ENCODE peak calls at places on chromosomes 7 and 10, in seven cellular contexts. I, U, J, Y, T, K and M are unnamed samples.

GRCh38 chr10:16843252-16843870 is 26.1 kb upstream of the RSU1 start:
- DNase-seq in I (no peak), U (no peak), J (no peak), Y (peak), T (no peak), K (peak), M (peak)

GRCh38 chr7:522071-522937 is 2.7 kb upstream of the PDGFA start:
- DNase-seq in I (no peak), U (peak), J (no peak), Y (peak), T (peak), K (peak), M (peak)

GRCh38 chr7:18798018-18798906 is 302.7 kb downstream of the HDAC9 start:
- DNase-seq in I (no peak), U (no peak), J (no peak), Y (no peak), T (no peak), K (no peak), M (no peak)

GRCh38 chr7:31102973-31103850 is 51.1 kb downstream of the ADCYAP1R1 start:
- DNase-seq in I (no peak), U (peak), J (no peak), Y (no peak), T (no peak), K (no peak), M (no peak)

GRCh38 chr7:39228946-39229345 is 251.2 kb downstream of the POU6F2 start:
- DNase-seq in I (no peak), U (peak), J (no peak), Y (no peak), T (no peak), K (no peak), M (no peak)

GRCh38 chr10:77409697-77410471 is 227.7 kb downstream of the KCNMA1 start:
- DNase-seq in I (no peak), U (no peak), J (no peak), Y (no peak), T (peak), K (no peak), M (no peak)

GRCh38 chr7:141754939-141755338 is 9.0 kb upstream of the TAS2R3 start:
- DNase-seq in I (no peak), U (peak), J (no peak), Y (no peak), T (no peak), K (peak), M (peak)

GRCh38 chr7:157002819-157003421 is 7.5 kb downstream of the MNX1 start:
- DNase-seq in I (no peak), U (peak), J (no peak), Y (no peak), T (no peak), K (no peak), M (no peak)

GRCh38 chr7:70193514-70193913 is 595.2 kb downstream of the AUTS2 start:
- DNase-seq in I (no peak), U (no peak), J (no peak), Y (no peak), T (no peak), K (no peak), M (peak)

GRCh38 chr7:83947260-83947659 is 247.3 kb downstream of the SEMA3A start:
- DNase-seq in I (no peak), U (peak), J (no peak), Y (no peak), T (no peak), K (peak), M (peak)

GRCh38 chr10:1873916-1874315 is 136.6 kb upstream of the ADARB2 start:
- DNase-seq in I (no peak), U (no peak), J (no peak), Y (peak), T (no peak), K (no peak), M (no peak)

GRCh38 chr7:101954494-101954893 is 137.1 kb downstream of the CUX1 start:
- DNase-seq in I (no peak), U (no peak), J (no peak), Y (no peak), T (no peak), K (no peak), M (peak)

GRCh38 chr7:152522551-152522950 is 86.7 kb upstream of the KMT2C start:
- DNase-seq in I (peak), U (no peak), J (no peak), Y (no peak), T (no peak), K (no peak), M (no peak)

GRCh38 chr10:110527731-110528171 is 30.0 kb downstream of the DUSP5 start:
- DNase-seq in I (no peak), U (peak), J (no peak), Y (no peak), T (no peak), K (no peak), M (no peak)

GRCh38 chr10:132787253-132788179 is 1.6 kb upstream of the NKX6-2 start:
- DNase-seq in I (no peak), U (peak), J (no peak), Y (no peak), T (peak), K (peak), M (no peak)

GRCh38 chr10:132789659-132790148 is 3.8 kb upstream of the NKX6-2 start:
- DNase-seq in I (no peak), U (no peak), J (no peak), Y (no peak), T (no peak), K (no peak), M (no peak)

GRCh38 chr10:132788831-132789219 is 2.9 kb upstream of the NKX6-2 start:
- DNase-seq in I (no peak), U (peak), J (no peak), Y (no peak), T (no peak), K (no peak), M (no peak)

GRCh38 chr10:132786529-132787252 is 744 bp upstream of the NKX6-2 start:
- DNase-seq in I (no peak), U (no peak), J (no peak), Y (no peak), T (no peak), K (no peak), M (no peak)

GRCh38 chr10:132788180-132788830 is 2.4 kb upstream of the NKX6-2 start:
- DNase-seq in I (no peak), U (peak), J (no peak), Y (peak), T (peak), K (peak), M (no peak)
- TF ChIP-seq CTCF in I (peak), U (peak), J (no peak), Y (no peak), T (no peak), K (peak), M (no peak)

DNA sequence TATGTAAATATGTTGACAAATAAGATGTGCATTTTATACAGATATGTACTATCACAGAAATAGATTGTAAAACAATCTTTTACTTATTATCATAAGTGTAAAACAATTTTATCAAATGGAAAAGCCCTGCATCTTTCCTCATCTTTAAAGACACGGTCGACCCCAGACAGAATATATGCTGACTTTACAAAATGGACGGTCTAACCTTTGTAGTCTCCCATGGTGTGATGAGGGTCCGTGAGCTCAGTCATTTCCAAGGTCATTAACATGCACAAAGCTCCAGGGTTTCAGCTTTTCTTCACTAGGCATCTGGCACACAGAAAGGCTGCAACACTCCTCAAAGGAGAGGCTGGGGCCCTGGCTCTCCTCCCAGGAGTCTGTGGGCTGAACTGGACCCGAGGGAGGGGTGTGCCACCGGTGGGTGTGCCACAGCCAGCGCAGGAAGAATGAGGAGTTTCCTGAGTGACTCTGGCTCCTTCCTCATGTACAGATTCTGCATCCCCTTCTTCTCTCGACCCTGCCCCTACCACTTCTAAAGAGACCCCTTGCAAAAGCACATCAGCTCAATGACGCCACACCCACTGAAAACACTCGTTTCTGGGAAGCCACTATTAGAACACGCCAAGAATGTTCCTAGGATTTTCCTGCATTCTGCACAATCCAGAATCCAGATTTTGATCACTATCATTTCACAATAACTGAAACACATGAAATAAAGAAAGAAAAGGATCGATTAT is 26.2 kb upstream of the ABLIM1 start:
- DNase-seq in I (no peak), U (no peak), J (peak), Y (no peak), T (peak), K (no peak), M (no peak)
- H3K4me3 ChIP-seq in I (no peak), U (no peak), J (peak), Y (no peak), T (no peak), K (no peak), M (no peak)

DNA sequence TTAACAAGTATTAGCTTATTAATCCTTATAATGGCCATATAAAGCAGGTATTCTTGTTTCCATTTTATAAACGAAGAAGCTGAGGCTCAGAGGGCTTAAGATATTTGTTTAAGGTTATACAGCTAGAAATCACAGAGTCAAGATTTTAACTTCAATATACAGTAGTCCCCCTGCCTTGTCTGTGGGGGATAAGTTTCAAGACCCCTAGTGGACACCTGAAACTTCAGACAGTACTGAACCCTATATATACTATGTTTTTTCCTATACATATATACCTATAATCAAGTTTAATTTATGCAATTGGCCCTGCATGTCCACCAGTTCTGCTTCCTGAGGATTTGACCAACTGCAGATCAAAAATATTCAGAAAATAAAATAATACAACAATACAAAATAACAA is 44.4 kb upstream of the STRIP2 start:
- DNase-seq in I (no peak), U (no peak), J (no peak), Y (no peak), T (no peak), K (no peak), M (no peak)
- TF ChIP-seq CTCF in I (no peak), U (peak), J (no peak), Y (no peak), T (no peak), K (no peak), M (no peak)

GRCh38 chr7:28957822-28958234 is 302 bp downstream of the TRIL start:
- DNase-seq in I (no peak), U (peak), J (no peak), Y (peak), T (no peak), K (peak), M (no peak)

GRCh38 chr7:28958946-28959417 is 852 bp upstream of the TRIL start:
- DNase-seq in I (no peak), U (no peak), J (no peak), Y (no peak), T (no peak), K (no peak), M (no peak)

GRCh38 chr7:28956608-28957063 is 1.5 kb downstream of the TRIL start:
- DNase-seq in I (peak), U (peak), J (peak), Y (no peak), T (peak), K (peak), M (no peak)

GRCh38 chr7:28957064-28957821 is 887 bp downstream of the TRIL start:
- DNase-seq in I (peak), U (peak), J (peak), Y (peak), T (no peak), K (peak), M (no peak)

GRCh38 chr7:28958235-28958945 is at the start of gene TRIL:
- DNase-seq in I (peak), U (peak), J (peak), Y (peak), T (peak), K (peak), M (no peak)
- H3K4me3 ChIP-seq in I (peak), U (peak), J (peak), Y (no peak), T (no peak), K (peak), M (no peak)

GRCh38 chr10:5764422-5765297 is 48.6 kb downstream of the GDI2 start:
- DNase-seq in I (no peak), U (no peak), J (no peak), Y (no peak), T (no peak), K (no peak), M (no peak)
- TF ChIP-seq CTCF in I (no peak), U (peak), J (no peak), Y (no peak), T (no peak), K (no peak), M (no peak)

DNA sequence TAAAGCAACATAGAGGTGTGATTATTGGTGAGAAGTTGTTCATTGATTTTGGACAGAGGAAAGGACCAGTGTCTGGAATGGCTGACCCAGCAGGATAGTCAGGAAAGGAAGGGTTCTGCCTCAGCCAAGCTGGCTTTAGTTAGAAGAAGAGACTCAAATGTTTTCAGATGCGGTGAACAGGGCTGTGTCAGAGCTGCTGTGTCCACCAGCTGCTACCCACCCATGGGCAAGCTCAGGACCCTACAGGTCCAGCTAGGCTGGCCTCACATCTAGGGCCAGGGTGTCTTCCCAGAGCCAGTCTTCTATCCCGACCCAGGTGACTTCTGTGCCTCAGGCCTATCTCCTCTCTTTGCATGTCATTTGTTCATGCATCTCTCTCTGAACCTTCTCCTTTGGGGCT is 37.3 kb upstream of the CXCL12 start:
- DNase-seq in I (no peak), U (no peak), J (peak), Y (no peak), T (no peak), K (no peak), M (no peak)
- H3K4me3 ChIP-seq in I (no peak), U (no peak), J (no peak), Y (no peak), T (no peak), K (no peak), M (no peak)

GRCh38 chr10:66176772-66177171 is 749.1 kb upstream of the LRRTM3 start:
- DNase-seq in I (no peak), U (no peak), J (no peak), Y (no peak), T (no peak), K (no peak), M (no peak)

GRCh38 chr10:66183028-66183427 is 742.8 kb upstream of the LRRTM3 start:
- DNase-seq in I (no peak), U (no peak), J (no peak), Y (no peak), T (no peak), K (no peak), M (no peak)

GRCh38 chr10:66180651-66181318 is 745.1 kb upstream of the LRRTM3 start:
- DNase-seq in I (peak), U (no peak), J (no peak), Y (peak), T (no peak), K (peak), M (peak)
- TF ChIP-seq CTCF in I (peak), U (peak), J (peak), Y (peak), T (peak), K (peak), M (peak)

GRCh38 chr10:103969857-103970627 is 3.1 kb downstream of the SLK start:
- DNase-seq in I (no peak), U (no peak), J (no peak), Y (no peak), T (no peak), K (no peak), M (no peak)
- H3K4me3 ChIP-seq in I (peak), U (peak), J (peak), Y (no peak), T (no peak), K (peak), M (peak)

GRCh38 chr7:123637203-123637602 is 18.5 kb upstream of the LMOD2 start:
- DNase-seq in I (no peak), U (peak), J (no peak), Y (no peak), T (no peak), K (peak), M (no peak)
- TF ChIP-seq CTCF in I (no peak), U (peak), J (peak), Y (no peak), T (no peak), K (peak), M (no peak)